ENCODE peak calls at places on chromosomes 13 and 19, in eight cellular contexts. One of them, this sample, is unnamed.

GRCh38 chr13:76820759-76821158 is 65.4 kb downstream of the KCTD12 start:
- DNase-seq in neural crest cell: no peak
- DNase-seq in AG09309: peak; percentile 17
- DNase-seq in Right ventricle myocardium superior: peak; percentile 80
- DNase-seq in erythroblast: no peak
- DNase-seq in stimulated activated naive CD8-positive, alpha-beta T cell treated with anti-CD3 and anti-CD28 coated beads, Interleukin-15, Interleukin-2, amounts not matched to agents 100 U/mL and 50 U/mL, for 24 hours: no peak
- DNase-seq in NCI-H774: no peak
- DNase-seq in stimulated activated CD8-positive, alpha-beta memory T cell treated with anti-CD3 and anti-CD28 coated beads, Interleukin-4, amount 100 ng/mL, for 1 hour: no peak
- DNase-seq in this sample: no peak

GRCh38 chr19:10752237-10752912 is 34.5 kb downstream of the DNM2 start:
- DNase-seq in neural crest cell: no peak
- DNase-seq in AG09309: no peak
- DNase-seq in Right ventricle myocardium superior: no peak
- DNase-seq in erythroblast: no peak
- DNase-seq in stimulated activated naive CD8-positive, alpha-beta T cell treated with anti-CD3 and anti-CD28 coated beads, Interleukin-15, Interleukin-2, amounts not matched to agents 100 U/mL and 50 U/mL, for 24 hours: no peak
- DNase-seq in NCI-H774: no peak
- DNase-seq in stimulated activated CD8-positive, alpha-beta memory T cell treated with anti-CD3 and anti-CD28 coated beads, Interleukin-4, amount 100 ng/mL, for 1 hour: no peak
- DNase-seq in this sample: no peak

GRCh38 chr13:97434417-97435296 is 688 bp downstream of the RAP2A start:
- DNase-seq in neural crest cell: peak; percentile 44
- DNase-seq in AG09309: no peak
- DNase-seq in Right ventricle myocardium superior: peak; percentile 62
- DNase-seq in erythroblast: peak; percentile 67
- DNase-seq in stimulated activated naive CD8-positive, alpha-beta T cell treated with anti-CD3 and anti-CD28 coated beads, Interleukin-15, Interleukin-2, amounts not matched to agents 100 U/mL and 50 U/mL, for 24 hours: peak; percentile 44
- DNase-seq in NCI-H774: no peak
- DNase-seq in stimulated activated CD8-positive, alpha-beta memory T cell treated with anti-CD3 and anti-CD28 coated beads, Interleukin-4, amount 100 ng/mL, for 1 hour: no peak
- DNase-seq in this sample: no peak

GRCh38 chr19:10289167-10289835 is 451 bp upstream of the ICAM5 start:
- DNase-seq in neural crest cell: no peak
- DNase-seq in AG09309: no peak
- DNase-seq in Right ventricle myocardium superior: no peak
- DNase-seq in erythroblast: peak; percentile 91
- DNase-seq in stimulated activated naive CD8-positive, alpha-beta T cell treated with anti-CD3 and anti-CD28 coated beads, Interleukin-15, Interleukin-2, amounts not matched to agents 100 U/mL and 50 U/mL, for 24 hours: peak; percentile 76
- DNase-seq in NCI-H774: peak; percentile 51
- DNase-seq in stimulated activated CD8-positive, alpha-beta memory T cell treated with anti-CD3 and anti-CD28 coated beads, Interleukin-4, amount 100 ng/mL, for 1 hour: no peak
- DNase-seq in this sample: peak; percentile 68

GRCh38 chr13:31208554-31209122 is 8.9 kb downstream of the B3GLCT start:
- DNase-seq in neural crest cell: no peak
- DNase-seq in AG09309: no peak
- DNase-seq in Right ventricle myocardium superior: no peak
- DNase-seq in erythroblast: no peak
- DNase-seq in stimulated activated naive CD8-positive, alpha-beta T cell treated with anti-CD3 and anti-CD28 coated beads, Interleukin-15, Interleukin-2, amounts not matched to agents 100 U/mL and 50 U/mL, for 24 hours: no peak
- DNase-seq in NCI-H774: no peak
- DNase-seq in stimulated activated CD8-positive, alpha-beta memory T cell treated with anti-CD3 and anti-CD28 coated beads, Interleukin-4, amount 100 ng/mL, for 1 hour: no peak
- DNase-seq in this sample: no peak

GRCh38 chr19:6066661-6067646 is 43.3 kb downstream of the RFX2 start:
- DNase-seq in neural crest cell: peak; percentile 72
- DNase-seq in AG09309: peak; percentile 64
- DNase-seq in Right ventricle myocardium superior: peak; percentile 97
- DNase-seq in erythroblast: peak; percentile 75
- DNase-seq in stimulated activated naive CD8-positive, alpha-beta T cell treated with anti-CD3 and anti-CD28 coated beads, Interleukin-15, Interleukin-2, amounts not matched to agents 100 U/mL and 50 U/mL, for 24 hours: no peak
- DNase-seq in NCI-H774: peak; percentile 97
- DNase-seq in stimulated activated CD8-positive, alpha-beta memory T cell treated with anti-CD3 and anti-CD28 coated beads, Interleukin-4, amount 100 ng/mL, for 1 hour: no peak
- DNase-seq in this sample: peak; percentile 97

GRCh38 chr19:6536138-6536671 is 5.4 kb downstream of the TNFSF9 start:
- DNase-seq in neural crest cell: no peak
- DNase-seq in AG09309: no peak
- DNase-seq in Right ventricle myocardium superior: no peak
- DNase-seq in erythroblast: peak; percentile 68
- DNase-seq in stimulated activated naive CD8-positive, alpha-beta T cell treated with anti-CD3 and anti-CD28 coated beads, Interleukin-15, Interleukin-2, amounts not matched to agents 100 U/mL and 50 U/mL, for 24 hours: peak; percentile 77
- DNase-seq in NCI-H774: peak; percentile 6
- DNase-seq in stimulated activated CD8-positive, alpha-beta memory T cell treated with anti-CD3 and anti-CD28 coated beads, Interleukin-4, amount 100 ng/mL, for 1 hour: peak; percentile 66
- DNase-seq in this sample: no peak

GRCh38 chr13:24900507-24900906 is 136.5 kb downstream of the RNF17 start:
- DNase-seq in neural crest cell: no peak
- DNase-seq in AG09309: no peak
- DNase-seq in Right ventricle myocardium superior: no peak
- DNase-seq in erythroblast: no peak
- DNase-seq in stimulated activated naive CD8-positive, alpha-beta T cell treated with anti-CD3 and anti-CD28 coated beads, Interleukin-15, Interleukin-2, amounts not matched to agents 100 U/mL and 50 U/mL, for 24 hours: no peak
- DNase-seq in NCI-H774: no peak
- DNase-seq in stimulated activated CD8-positive, alpha-beta memory T cell treated with anti-CD3 and anti-CD28 coated beads, Interleukin-4, amount 100 ng/mL, for 1 hour: no peak
- DNase-seq in this sample: no peak

GRCh38 chr13:112814905-112815585 is 125.2 kb downstream of the ATP11A start:
- DNase-seq in neural crest cell: no peak
- DNase-seq in AG09309: no peak
- DNase-seq in Right ventricle myocardium superior: peak; percentile 65
- DNase-seq in erythroblast: no peak
- DNase-seq in stimulated activated naive CD8-positive, alpha-beta T cell treated with anti-CD3 and anti-CD28 coated beads, Interleukin-15, Interleukin-2, amounts not matched to agents 100 U/mL and 50 U/mL, for 24 hours: no peak
- DNase-seq in NCI-H774: no peak
- DNase-seq in stimulated activated CD8-positive, alpha-beta memory T cell treated with anti-CD3 and anti-CD28 coated beads, Interleukin-4, amount 100 ng/mL, for 1 hour: no peak
- DNase-seq in this sample: no peak

GRCh38 chr13:41061914-41062837 is 867 bp downstream of the WBP4 start:
- DNase-seq in neural crest cell: no peak
- DNase-seq in AG09309: peak; percentile 27
- DNase-seq in Right ventricle myocardium superior: no peak
- DNase-seq in erythroblast: peak; percentile 90
- DNase-seq in stimulated activated naive CD8-positive, alpha-beta T cell treated with anti-CD3 and anti-CD28 coated beads, Interleukin-15, Interleukin-2, amounts not matched to agents 100 U/mL and 50 U/mL, for 24 hours: no peak
- DNase-seq in NCI-H774: no peak
- DNase-seq in stimulated activated CD8-positive, alpha-beta memory T cell treated with anti-CD3 and anti-CD28 coated beads, Interleukin-4, amount 100 ng/mL, for 1 hour: no peak
- DNase-seq in this sample: no peak

GRCh38 chr19:19578241-19578640 is 40.2 kb downstream of the CILP2 start:
- DNase-seq in neural crest cell: no peak
- DNase-seq in AG09309: no peak
- DNase-seq in Right ventricle myocardium superior: no peak
- DNase-seq in erythroblast: no peak
- DNase-seq in stimulated activated naive CD8-positive, alpha-beta T cell treated with anti-CD3 and anti-CD28 coated beads, Interleukin-15, Interleukin-2, amounts not matched to agents 100 U/mL and 50 U/mL, for 24 hours: no peak
- DNase-seq in NCI-H774: peak; percentile 81
- DNase-seq in stimulated activated CD8-positive, alpha-beta memory T cell treated with anti-CD3 and anti-CD28 coated beads, Interleukin-4, amount 100 ng/mL, for 1 hour: no peak
- DNase-seq in this sample: peak; percentile 94

GRCh38 chr19:5086725-5087439 is 118.0 kb downstream of the KDM4B start:
- DNase-seq in neural crest cell: no peak
- DNase-seq in AG09309: no peak
- DNase-seq in Right ventricle myocardium superior: no peak
- DNase-seq in erythroblast: no peak
- DNase-seq in stimulated activated naive CD8-positive, alpha-beta T cell treated with anti-CD3 and anti-CD28 coated beads, Interleukin-15, Interleukin-2, amounts not matched to agents 100 U/mL and 50 U/mL, for 24 hours: no peak
- DNase-seq in NCI-H774: no peak
- DNase-seq in stimulated activated CD8-positive, alpha-beta memory T cell treated with anti-CD3 and anti-CD28 coated beads, Interleukin-4, amount 100 ng/mL, for 1 hour: no peak
- DNase-seq in this sample: peak; percentile 26

GRCh38 chr13:74975122-74975521 is 506.8 kb downstream of the TBC1D4 start:
- DNase-seq in neural crest cell: no peak
- DNase-seq in AG09309: no peak
- DNase-seq in Right ventricle myocardium superior: no peak
- DNase-seq in erythroblast: no peak
- DNase-seq in stimulated activated naive CD8-positive, alpha-beta T cell treated with anti-CD3 and anti-CD28 coated beads, Interleukin-15, Interleukin-2, amounts not matched to agents 100 U/mL and 50 U/mL, for 24 hours: no peak
- DNase-seq in NCI-H774: no peak
- DNase-seq in stimulated activated CD8-positive, alpha-beta memory T cell treated with anti-CD3 and anti-CD28 coated beads, Interleukin-4, amount 100 ng/mL, for 1 hour: no peak
- DNase-seq in this sample: no peak

GRCh38 chr13:98353750-98354149 is 176.7 kb upstream of the RNF113B start:
- DNase-seq in neural crest cell: no peak
- DNase-seq in AG09309: no peak
- DNase-seq in Right ventricle myocardium superior: no peak
- DNase-seq in erythroblast: no peak
- DNase-seq in stimulated activated naive CD8-positive, alpha-beta T cell treated with anti-CD3 and anti-CD28 coated beads, Interleukin-15, Interleukin-2, amounts not matched to agents 100 U/mL and 50 U/mL, for 24 hours: no peak
- DNase-seq in NCI-H774: no peak
- DNase-seq in stimulated activated CD8-positive, alpha-beta memory T cell treated with anti-CD3 and anti-CD28 coated beads, Interleukin-4, amount 100 ng/mL, for 1 hour: no peak
- DNase-seq in this sample: no peak

GRCh38 chr19:15265849-15266248 is 33.6 kb upstream of the EPHX3 start:
- DNase-seq in neural crest cell: no peak
- DNase-seq in AG09309: peak; percentile 91
- DNase-seq in Right ventricle myocardium superior: peak; percentile 95
- DNase-seq in erythroblast: no peak
- DNase-seq in stimulated activated naive CD8-positive, alpha-beta T cell treated with anti-CD3 and anti-CD28 coated beads, Interleukin-15, Interleukin-2, amounts not matched to agents 100 U/mL and 50 U/mL, for 24 hours: no peak
- DNase-seq in NCI-H774: peak; percentile 18
- DNase-seq in stimulated activated CD8-positive, alpha-beta memory T cell treated with anti-CD3 and anti-CD28 coated beads, Interleukin-4, amount 100 ng/mL, for 1 hour: no peak
- DNase-seq in this sample: no peak

GRCh38 chr13:26529441-26529840 is 28.0 kb upstream of the WASF3 start:
- DNase-seq in neural crest cell: peak; percentile 67
- DNase-seq in AG09309: peak; percentile 5
- DNase-seq in Right ventricle myocardium superior: no peak
- DNase-seq in erythroblast: peak; percentile 49
- DNase-seq in stimulated activated naive CD8-positive, alpha-beta T cell treated with anti-CD3 and anti-CD28 coated beads, Interleukin-15, Interleukin-2, amounts not matched to agents 100 U/mL and 50 U/mL, for 24 hours: peak; percentile 34
- DNase-seq in NCI-H774: no peak
- DNase-seq in stimulated activated CD8-positive, alpha-beta memory T cell treated with anti-CD3 and anti-CD28 coated beads, Interleukin-4, amount 100 ng/mL, for 1 hour: no peak
- DNase-seq in this sample: no peak

GRCh38 chr13:37561031-37561430 is 37.5 kb downstream of the POSTN start:
- DNase-seq in neural crest cell: no peak
- DNase-seq in AG09309: no peak
- DNase-seq in Right ventricle myocardium superior: no peak
- DNase-seq in erythroblast: no peak
- DNase-seq in stimulated activated naive CD8-positive, alpha-beta T cell treated with anti-CD3 and anti-CD28 coated beads, Interleukin-15, Interleukin-2, amounts not matched to agents 100 U/mL and 50 U/mL, for 24 hours: no peak
- DNase-seq in NCI-H774: no peak
- DNase-seq in stimulated activated CD8-positive, alpha-beta memory T cell treated with anti-CD3 and anti-CD28 coated beads, Interleukin-4, amount 100 ng/mL, for 1 hour: no peak
- DNase-seq in this sample: no peak

GRCh38 chr19:30074096-30074495 is 132.1 kb downstream of the URI1 start:
- DNase-seq in neural crest cell: no peak
- DNase-seq in AG09309: no peak
- DNase-seq in Right ventricle myocardium superior: no peak
- DNase-seq in erythroblast: no peak
- DNase-seq in stimulated activated naive CD8-positive, alpha-beta T cell treated with anti-CD3 and anti-CD28 coated beads, Interleukin-15, Interleukin-2, amounts not matched to agents 100 U/mL and 50 U/mL, for 24 hours: no peak
- DNase-seq in NCI-H774: no peak
- DNase-seq in stimulated activated CD8-positive, alpha-beta memory T cell treated with anti-CD3 and anti-CD28 coated beads, Interleukin-4, amount 100 ng/mL, for 1 hour: no peak
- DNase-seq in this sample: no peak

GRCh38 chr13:26401069-26401468 is 147.1 kb downstream of the CDK8 start:
- DNase-seq in neural crest cell: no peak
- DNase-seq in AG09309: no peak
- DNase-seq in Right ventricle myocardium superior: no peak
- DNase-seq in erythroblast: no peak
- DNase-seq in stimulated activated naive CD8-positive, alpha-beta T cell treated with anti-CD3 and anti-CD28 coated beads, Interleukin-15, Interleukin-2, amounts not matched to agents 100 U/mL and 50 U/mL, for 24 hours: no peak
- DNase-seq in NCI-H774: no peak
- DNase-seq in stimulated activated CD8-positive, alpha-beta memory T cell treated with anti-CD3 and anti-CD28 coated beads, Interleukin-4, amount 100 ng/mL, for 1 hour: no peak
- DNase-seq in this sample: no peak

GRCh38 chr13:93289047-93289446 is 62.4 kb downstream of the GPC6 start:
- DNase-seq in neural crest cell: no peak
- DNase-seq in AG09309: no peak
- DNase-seq in Right ventricle myocardium superior: no peak
- DNase-seq in erythroblast: no peak
- DNase-seq in stimulated activated naive CD8-positive, alpha-beta T cell treated with anti-CD3 and anti-CD28 coated beads, Interleukin-15, Interleukin-2, amounts not matched to agents 100 U/mL and 50 U/mL, for 24 hours: no peak
- DNase-seq in NCI-H774: no peak
- DNase-seq in stimulated activated CD8-positive, alpha-beta memory T cell treated with anti-CD3 and anti-CD28 coated beads, Interleukin-4, amount 100 ng/mL, for 1 hour: no peak
- DNase-seq in this sample: no peak

GRCh38 chr13:55219538-55219937 is 1921.2 kb upstream of the PRR20A start:
- DNase-seq in neural crest cell: no peak
- DNase-seq in AG09309: no peak
- DNase-seq in Right ventricle myocardium superior: no peak
- DNase-seq in erythroblast: no peak
- DNase-seq in stimulated activated naive CD8-positive, alpha-beta T cell treated with anti-CD3 and anti-CD28 coated beads, Interleukin-15, Interleukin-2, amounts not matched to agents 100 U/mL and 50 U/mL, for 24 hours: no peak
- DNase-seq in NCI-H774: no peak
- DNase-seq in stimulated activated CD8-positive, alpha-beta memory T cell treated with anti-CD3 and anti-CD28 coated beads, Interleukin-4, amount 100 ng/mL, for 1 hour: no peak
- DNase-seq in this sample: no peak

GRCh38 chr13:75356426-75356825 is 125.5 kb downstream of the TBC1D4 start:
- DNase-seq in neural crest cell: no peak
- DNase-seq in AG09309: no peak
- DNase-seq in Right ventricle myocardium superior: no peak
- DNase-seq in erythroblast: no peak
- DNase-seq in stimulated activated naive CD8-positive, alpha-beta T cell treated with anti-CD3 and anti-CD28 coated beads, Interleukin-15, Interleukin-2, amounts not matched to agents 100 U/mL and 50 U/mL, for 24 hours: no peak
- DNase-seq in NCI-H774: no peak
- DNase-seq in stimulated activated CD8-positive, alpha-beta memory T cell treated with anti-CD3 and anti-CD28 coated beads, Interleukin-4, amount 100 ng/mL, for 1 hour: no peak
- DNase-seq in this sample: no peak

GRCh38 chr19:1474011-1474764 is 4.8 kb downstream of the C19orf25 start:
- DNase-seq in neural crest cell: no peak
- DNase-seq in AG09309: no peak
- DNase-seq in Right ventricle myocardium superior: peak; percentile 71
- DNase-seq in erythroblast: no peak
- DNase-seq in stimulated activated naive CD8-positive, alpha-beta T cell treated with anti-CD3 and anti-CD28 coated beads, Interleukin-15, Interleukin-2, amounts not matched to agents 100 U/mL and 50 U/mL, for 24 hours: no peak
- DNase-seq in NCI-H774: no peak
- DNase-seq in stimulated activated CD8-positive, alpha-beta memory T cell treated with anti-CD3 and anti-CD28 coated beads, Interleukin-4, amount 100 ng/mL, for 1 hour: no peak
- DNase-seq in this sample: no peak

GRCh38 chr13:50420720-50421456 is 405.6 kb downstream of the KCNRG start:
- DNase-seq in neural crest cell: no peak
- DNase-seq in AG09309: no peak
- DNase-seq in Right ventricle myocardium superior: no peak
- DNase-seq in erythroblast: no peak
- DNase-seq in stimulated activated naive CD8-positive, alpha-beta T cell treated with anti-CD3 and anti-CD28 coated beads, Interleukin-15, Interleukin-2, amounts not matched to agents 100 U/mL and 50 U/mL, for 24 hours: no peak
- DNase-seq in NCI-H774: no peak
- DNase-seq in stimulated activated CD8-positive, alpha-beta memory T cell treated with anti-CD3 and anti-CD28 coated beads, Interleukin-4, amount 100 ng/mL, for 1 hour: no peak
- DNase-seq in this sample: no peak

GRCh38 chr13:72194531-72194930 is 327.5 kb upstream of the DACH1 start:
- DNase-seq in neural crest cell: no peak
- DNase-seq in AG09309: no peak
- DNase-seq in Right ventricle myocardium superior: no peak
- DNase-seq in erythroblast: no peak
- DNase-seq in stimulated activated naive CD8-positive, alpha-beta T cell treated with anti-CD3 and anti-CD28 coated beads, Interleukin-15, Interleukin-2, amounts not matched to agents 100 U/mL and 50 U/mL, for 24 hours: no peak
- DNase-seq in NCI-H774: no peak
- DNase-seq in stimulated activated CD8-positive, alpha-beta memory T cell treated with anti-CD3 and anti-CD28 coated beads, Interleukin-4, amount 100 ng/mL, for 1 hour: no peak
- DNase-seq in this sample: no peak

GRCh38 chr13:110680852-110681251 is 25.1 kb downstream of the CARS2 start:
- DNase-seq in neural crest cell: peak; percentile 12
- DNase-seq in AG09309: no peak
- DNase-seq in Right ventricle myocardium superior: no peak
- DNase-seq in erythroblast: peak; percentile 34
- DNase-seq in stimulated activated naive CD8-positive, alpha-beta T cell treated with anti-CD3 and anti-CD28 coated beads, Interleukin-15, Interleukin-2, amounts not matched to agents 100 U/mL and 50 U/mL, for 24 hours: peak; percentile 13
- DNase-seq in NCI-H774: no peak
- DNase-seq in stimulated activated CD8-positive, alpha-beta memory T cell treated with anti-CD3 and anti-CD28 coated beads, Interleukin-4, amount 100 ng/mL, for 1 hour: no peak
- DNase-seq in this sample: no peak

GRCh38 chr13:84255226-84255625 is 373.0 kb upstream of the SLITRK1 start:
- DNase-seq in neural crest cell: no peak
- DNase-seq in AG09309: no peak
- DNase-seq in Right ventricle myocardium superior: no peak
- DNase-seq in erythroblast: no peak
- DNase-seq in stimulated activated naive CD8-positive, alpha-beta T cell treated with anti-CD3 and anti-CD28 coated beads, Interleukin-15, Interleukin-2, amounts not matched to agents 100 U/mL and 50 U/mL, for 24 hours: no peak
- DNase-seq in NCI-H774: no peak
- DNase-seq in stimulated activated CD8-positive, alpha-beta memory T cell treated with anti-CD3 and anti-CD28 coated beads, Interleukin-4, amount 100 ng/mL, for 1 hour: no peak
- DNase-seq in this sample: no peak

GRCh38 chr13:80783926-80784325 is 443.0 kb upstream of the SPRY2 start:
- DNase-seq in neural crest cell: no peak
- DNase-seq in AG09309: no peak
- DNase-seq in Right ventricle myocardium superior: no peak
- DNase-seq in erythroblast: no peak
- DNase-seq in stimulated activated naive CD8-positive, alpha-beta T cell treated with anti-CD3 and anti-CD28 coated beads, Interleukin-15, Interleukin-2, amounts not matched to agents 100 U/mL and 50 U/mL, for 24 hours: no peak
- DNase-seq in NCI-H774: no peak
- DNase-seq in stimulated activated CD8-positive, alpha-beta memory T cell treated with anti-CD3 and anti-CD28 coated beads, Interleukin-4, amount 100 ng/mL, for 1 hour: no peak
- DNase-seq in this sample: no peak

GRCh38 chr19:29674374-29675119 is 9.3 kb downstream of the PLEKHF1 start:
- DNase-seq in neural crest cell: no peak
- DNase-seq in AG09309: no peak
- DNase-seq in Right ventricle myocardium superior: no peak
- DNase-seq in erythroblast: no peak
- DNase-seq in stimulated activated naive CD8-positive, alpha-beta T cell treated with anti-CD3 and anti-CD28 coated beads, Interleukin-15, Interleukin-2, amounts not matched to agents 100 U/mL and 50 U/mL, for 24 hours: no peak
- DNase-seq in NCI-H774: no peak
- DNase-seq in stimulated activated CD8-positive, alpha-beta memory T cell treated with anti-CD3 and anti-CD28 coated beads, Interleukin-4, amount 100 ng/mL, for 1 hour: no peak
- DNase-seq in this sample: no peak

GRCh38 chr13:100542546-100543156 is 45.9 kb downstream of the GGACT start:
- DNase-seq in neural crest cell: no peak
- DNase-seq in AG09309: peak; percentile 59
- DNase-seq in Right ventricle myocardium superior: no peak
- DNase-seq in erythroblast: no peak
- DNase-seq in stimulated activated naive CD8-positive, alpha-beta T cell treated with anti-CD3 and anti-CD28 coated beads, Interleukin-15, Interleukin-2, amounts not matched to agents 100 U/mL and 50 U/mL, for 24 hours: no peak
- DNase-seq in NCI-H774: no peak
- DNase-seq in stimulated activated CD8-positive, alpha-beta memory T cell treated with anti-CD3 and anti-CD28 coated beads, Interleukin-4, amount 100 ng/mL, for 1 hour: no peak
- DNase-seq in this sample: no peak